ENCODE peak calls at places on chromosomes 2 and 18, in six cellular contexts. B is left ventricle myocardium superior, A is fibroblast of gingiva, V is G401, D is astrocyte of the spinal cord, X is AG08396. P is an unnamed sample.

GRCh38 chr18:70453058-70453775 is 164.4 kb downstream of the SOCS6 start:
- DNase-seq in D (no peak), X (peak), A (no peak), B (no peak), V (peak), P (no peak)

GRCh38 chr2:133886735-133887675 is 318.7 kb upstream of the NCKAP5 start:
- DNase-seq in B (peak), A (peak), D (peak), V (peak), X (peak), P (peak)

GRCh38 chr2:71599646-71600236 is 146.4 kb downstream of the DYSF start:
- DNase-seq in B (no peak), A (no peak), D (no peak), V (no peak), X (no peak), P (no peak)

GRCh38 chr2:132721938-132722337 is 51.9 kb upstream of the LYPD1 start:
- DNase-seq in B (no peak), D (no peak), A (no peak), X (no peak), V (no peak), P (no peak)

GRCh38 chr2:160434254-160434948 is 59.2 kb downstream of the RBMS1 start:
- DNase-seq in D (no peak), X (no peak), B (no peak), V (no peak), A (no peak), P (no peak)

GRCh38 chr18:62808116-62808515 is 92.8 kb downstream of the PHLPP1 start:
- DNase-seq in X (no peak), V (no peak), D (no peak), B (no peak), A (no peak), P (no peak)

GRCh38 chr18:59628995-59629394 is 68.2 kb downstream of the CCBE1 start:
- DNase-seq in A (no peak), B (no peak), X (no peak), D (no peak), V (no peak), P (no peak)

GRCh38 chr2:39377226-39377939 is 59.7 kb downstream of the MAP4K3 start:
- DNase-seq in V (no peak), D (no peak), A (no peak), B (no peak), X (no peak), P (no peak)

GRCh38 chr18:6220129-6220528 is 194.6 kb downstream of the L3MBTL4 start:
- DNase-seq in V (no peak), B (no peak), A (no peak), X (no peak), D (no peak), P (no peak)

GRCh38 chr2:1940660-1941059 is 196.3 kb upstream of the PXDN start:
- DNase-seq in D (peak), A (no peak), B (peak), V (peak), X (no peak), P (no peak)

GRCh38 chr2:27920148-27920885 is 29.8 kb downstream of the BABAM2 start:
- DNase-seq in D (peak), V (no peak), B (no peak), X (no peak), A (peak), P (peak)

GRCh38 chr2:96768083-96768561 is 7.4 kb downstream of the CNNM4 start:
- DNase-seq in B (no peak), A (no peak), X (no peak), D (no peak), V (peak), P (no peak)

GRCh38 chr2:223537100-223537499 is 65.1 kb downstream of the SCG2 start:
- DNase-seq in D (no peak), X (no peak), A (no peak), V (no peak), B (no peak), P (no peak)

GRCh38 chr2:238406222-238406997 is 20.3 kb upstream of the ASB1 start:
- DNase-seq in B (no peak), X (no peak), A (peak), D (no peak), V (no peak), P (no peak)

GRCh38 chr2:15980605-15981098 is 40.3 kb downstream of the MYCN start:
- DNase-seq in X (no peak), V (no peak), B (no peak), D (no peak), A (no peak), P (no peak)

GRCh38 chr2:178223806-178224205 is 29.5 kb downstream of the OSBPL6 start:
- DNase-seq in B (no peak), X (no peak), V (no peak), A (no peak), D (no peak), P (no peak)

GRCh38 chr2:186256540-186256939 is 229.5 kb upstream of the ZC3H15 start:
- DNase-seq in V (peak), A (peak), X (peak), B (no peak), D (peak), P (peak)

GRCh38 chr2:165064743-165065142 is 109.4 kb upstream of the SLC38A11 start:
- DNase-seq in X (no peak), V (no peak), D (no peak), B (no peak), A (no peak), P (no peak)

GRCh38 chr18:23515911-23516546 is 12.7 kb downstream of the RMC1 start:
- DNase-seq in A (peak), X (peak), V (peak), B (peak), D (peak), P (no peak)

GRCh38 chr18:46877329-46877987 is 39.8 kb downstream of the PIAS2 start:
- DNase-seq in V (no peak), D (no peak), A (no peak), X (no peak), B (no peak), P (peak)

GRCh38 chr2:145020139-145020538 is 500.2 kb upstream of the ZEB2 start:
- DNase-seq in B (no peak), V (no peak), X (no peak), A (no peak), D (no peak), P (no peak)

GRCh38 chr2:86012017-86012712 is 93.5 kb downstream of the POLR1A start:
- DNase-seq in D (no peak), B (no peak), A (no peak), V (no peak), X (no peak), P (no peak)

GRCh38 chr2:54595999-54596903 is 127.2 kb upstream of the EML6 start:
- DNase-seq in X (no peak), B (peak), V (no peak), A (no peak), D (no peak), P (no peak)

GRCh38 chr2:119432882-119433522 is 1.3 kb downstream of the TMEM37 start:
- DNase-seq in A (no peak), D (no peak), B (no peak), V (no peak), X (no peak), P (no peak)

GRCh38 chr2:151771599-151772358 is 37.5 kb upstream of the NEB start:
- DNase-seq in D (peak), B (no peak), A (peak), X (peak), V (no peak), P (no peak)

GRCh38 chr18:7946724-7947377 is 379.7 kb downstream of the PTPRM start:
- DNase-seq in A (peak), D (peak), B (no peak), V (peak), X (peak), P (peak)

GRCh38 chr2:143034292-143035074 is 94.7 kb upstream of the ARHGAP15 start:
- DNase-seq in V (peak), X (peak), A (peak), B (no peak), D (peak), P (peak)

GRCh38 chr2:231604101-231604684 is 11.5 kb downstream of the TEX44 start:
- DNase-seq in V (no peak), A (no peak), B (peak), D (no peak), X (no peak), P (no peak)

GRCh38 chr18:67951166-67951565 is 434.6 kb upstream of the DSEL start:
- DNase-seq in A (no peak), X (peak), D (no peak), B (no peak), V (no peak), P (no peak)

GRCh38 chr2:233085037-233085838 is 25.1 kb downstream of the INPP5D start:
- DNase-seq in B (no peak), A (no peak), V (no peak), X (no peak), D (no peak), P (no peak)

GRCh38 chr2:38615237-38615636 is 12.5 kb upstream of the HNRNPLL start:
- DNase-seq in X (peak), A (peak), D (no peak), V (no peak), B (no peak), P (no peak)

GRCh38 chr18:52652451-52652850 is 312.5 kb downstream of the DCC start:
- DNase-seq in V (no peak), X (no peak), B (no peak), D (no peak), A (no peak), P (no peak)

GRCh38 chr2:180258041-180258537 is 251.0 kb upstream of the CWC22 start:
- DNase-seq in V (no peak), X (no peak), B (no peak), D (no peak), A (no peak), P (peak)

P was measured in LNCaP clone FGC.